ENCODE peak calls at places on chromosomes 7 and 10, in eight cellular contexts. R is cardiac muscle cell, J is fibroblast of lung, M is left ventricle myocardium inferior, P is hepatocyte, V is astrocyte, Q is Caco-2, N is adrenal gland. H is an unnamed sample.
A peak's percentile ranks its signal among the peaks of the same experiment; 100 is the strongest.

GRCh38 chr7:1197997-1198632 is 34.6 kb upstream of the UNCX start:
- DNase-seq in J (peak; percentile 79), M (no peak), P (peak; percentile 57), V (peak; percentile 70), N (no peak), Q (no peak), R (peak; percentile 27), H (no peak)

GRCh38 chr7:156167987-156168386 is 355.7 kb upstream of the SHH start:
- DNase-seq in N (no peak), M (no peak), J (no peak), P (no peak), R (no peak), Q (no peak), V (no peak), H (no peak)

GRCh38 chr10:23199768-23200511 is 7.8 kb downstream of the PTF1A start:
- DNase-seq in J (no peak), M (no peak), R (no peak), Q (no peak), N (no peak), V (no peak), P (no peak), H (no peak)

GRCh38 chr10:93068411-93069244 is 5.1 kb upstream of the CYP26A1 start:
- DNase-seq in Q (no peak), R (peak; percentile 60), J (peak; percentile 70), M (no peak), N (no peak), V (peak; percentile 47), P (no peak), H (no peak)

GRCh38 chr7:152120210-152120609 is 94.7 kb downstream of the GALNT11 start:
- DNase-seq in J (peak; percentile 18), V (peak; percentile 4), Q (no peak), P (no peak), R (no peak), N (no peak), M (no peak), H (no peak)

GRCh38 chr7:83072576-83073517 is 89.8 kb downstream of the PCLO start:
- DNase-seq in V (no peak), P (no peak), R (no peak), J (no peak), N (no peak), M (no peak), Q (no peak), H (peak; percentile 75)

GRCh38 chr7:104950754-104951153 is 63.3 kb upstream of the KMT2E start:
- DNase-seq in R (peak; percentile 50), M (no peak), Q (no peak), V (no peak), P (no peak), N (no peak), J (no peak), H (no peak)

GRCh38 chr7:48837266-48837665 is 87.1 kb upstream of the CDC14C start:
- DNase-seq in R (no peak), Q (no peak), M (no peak), N (no peak), J (no peak), V (no peak), P (no peak), H (no peak)

GRCh38 chr7:148535227-148535626 is 55.3 kb upstream of the C7orf33 start:
- DNase-seq in P (peak; percentile 35), J (no peak), N (no peak), M (no peak), R (peak; percentile 52), V (no peak), Q (no peak), H (no peak)

GRCh38 chr10:128180843-128181242 is 54.6 kb upstream of the MKI67 start:
- DNase-seq in Q (no peak), R (no peak), P (no peak), J (no peak), V (no peak), N (no peak), M (no peak), H (no peak)

GRCh38 chr10:62805139-62806092 is 896 bp downstream of the ADO start:
- DNase-seq in V (peak; percentile 38), Q (peak; percentile 72), P (peak; percentile 67), J (peak; percentile 62), M (no peak), R (peak; percentile 54), N (peak; percentile 35), H (peak; percentile 26)

GRCh38 chr7:112930787-112931186 is 140.6 kb upstream of the TMEM168 start:
- DNase-seq in J (peak; percentile 87), N (no peak), V (peak; percentile 90), Q (no peak), M (no peak), R (peak; percentile 78), P (no peak), H (peak; percentile 34)

GRCh38 chr10:118840071-118840775 is 85.5 kb upstream of the CACUL1 start:
- DNase-seq in Q (no peak), P (no peak), M (no peak), N (no peak), R (peak; percentile 16), J (peak; percentile 19), V (no peak), H (peak; percentile 96)

GRCh38 chr7:10802526-10802925 is 171.1 kb upstream of the PHF14 start:
- DNase-seq in M (no peak), Q (no peak), J (peak; percentile 99), R (peak; percentile 34), N (no peak), P (no peak), V (peak; percentile 99), H (peak; percentile 99)

GRCh38 chr10:128143531-128143930 is 17.3 kb upstream of the MKI67 start:
- DNase-seq in J (no peak), R (no peak), V (no peak), M (no peak), P (no peak), N (no peak), Q (no peak), H (no peak)

GRCh38 chr10:126921974-126922525 is 16.8 kb downstream of the DOCK1 start:
- DNase-seq in P (no peak), V (peak; percentile 86), J (peak; percentile 91), Q (no peak), N (no peak), R (peak; percentile 76), M (no peak), H (peak; percentile 49)

GRCh38 chr10:77799352-77799751 is 127.2 kb downstream of the DLG5 start:
- DNase-seq in J (peak; percentile 33), V (peak; percentile 23), R (no peak), N (no peak), M (no peak), Q (peak; percentile 7), P (no peak), H (no peak)

GRCh38 chr7:51139796-51140195 is 176.8 kb downstream of the COBL start:
- DNase-seq in J (peak; percentile 7), N (no peak), M (no peak), P (no peak), R (no peak), Q (no peak), V (no peak), H (peak; percentile 90)

GRCh38 chr7:77940647-77941046 is 142.1 kb downstream of the PHTF2 start:
- DNase-seq in P (peak; percentile 50), Q (no peak), N (no peak), V (peak; percentile 6), R (peak; percentile 61), J (peak; percentile 25), M (no peak), H (peak; percentile 27)

GRCh38 chr7:141294122-141294829 is 220.4 kb downstream of the TMEM178B start:
- DNase-seq in R (no peak), V (no peak), M (no peak), Q (no peak), N (no peak), P (no peak), J (no peak), H (no peak)

GRCh38 chr7:108875139-108875538 is 305.5 kb downstream of the DNAJB9 start:
- DNase-seq in Q (no peak), V (no peak), J (peak; percentile 16), M (no peak), R (peak; percentile 53), N (no peak), P (no peak), H (no peak)

GRCh38 chr10:71597821-71598498 is 121.6 kb downstream of the C10orf105 start:
- DNase-seq in P (no peak), N (peak; percentile 76), V (no peak), Q (no peak), J (no peak), M (peak; percentile 32), R (peak; percentile 67), H (no peak)

GRCh38 chr10:21329995-21330627 is 195.4 kb downstream of the SKIDA1 start:
- DNase-seq in J (peak; percentile 85), R (peak; percentile 89), M (no peak), P (peak; percentile 63), V (peak; percentile 85), N (peak; percentile 26), Q (no peak), H (peak; percentile 83)

GRCh38 chr7:26155531-26156375 is 3.8 kb downstream of the NFE2L3 start:
- DNase-seq in M (no peak), J (peak; percentile 74), R (peak; percentile 44), N (no peak), V (peak; percentile 70), P (no peak), Q (no peak), H (peak; percentile 79)
- H3K4me3 ChIP-seq in M (peak overlapping the region; percentile 19), J (peak overlapping the region; percentile 39), R (no peak overlapping the region), N (peak overlapping the region; percentile 23), V (peak overlapping the region; percentile 52), P (no peak overlapping the region), Q (no peak overlapping the region), H (no peak overlapping the region)

DNA sequence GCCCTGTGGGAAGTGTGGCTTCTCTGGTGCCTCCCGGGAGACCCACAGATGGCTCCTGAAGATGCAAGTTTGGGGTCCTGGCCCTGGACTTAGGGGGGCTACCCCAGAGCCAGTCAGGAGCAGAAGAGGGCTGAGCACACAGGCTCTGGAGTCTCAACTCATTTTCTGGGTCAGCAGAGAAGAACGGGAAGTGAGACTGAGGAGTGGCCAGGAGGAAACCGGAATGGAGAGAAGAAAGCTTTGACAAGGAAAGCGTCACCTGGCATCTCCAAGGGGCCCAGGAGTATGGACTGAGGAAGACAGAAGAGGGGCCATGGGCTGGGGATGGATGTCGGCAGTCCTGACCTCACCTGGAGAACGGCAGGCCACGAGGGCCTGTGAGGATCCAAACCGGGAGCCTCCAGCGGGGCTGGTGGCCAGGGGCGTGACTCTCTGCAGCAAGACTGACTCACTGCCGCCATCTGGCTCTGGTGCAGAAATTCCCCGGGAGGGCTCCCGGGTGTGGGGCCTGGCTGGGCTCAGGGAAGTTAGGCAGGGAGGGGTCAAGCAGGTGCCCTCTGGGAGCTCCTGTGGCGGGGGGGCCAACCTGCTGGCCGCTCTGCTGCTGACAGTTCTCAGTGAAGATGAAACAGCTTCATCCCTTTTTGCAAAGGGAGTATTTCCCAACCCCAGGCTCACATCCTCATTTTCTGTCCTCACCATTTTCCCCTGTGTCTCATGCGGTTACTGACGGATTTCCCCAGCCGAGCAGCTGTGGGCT is 23.6 kb downstream of the DAGLB start:
- DNase-seq in R (no peak), V (no peak), M (no peak), N (no peak), J (no peak), Q (no peak), P (no peak), H (no peak)
- TF ChIP-seq CTCF in R (no peak), V (no peak), M (no peak), N (no peak), J (no peak), Q (no peak), P (peak; percentile 5), H (peak; percentile 26)

GRCh38 chr10:955820-956217 is 24.3 kb upstream of the LARP4B start:
- DNase-seq in J (no peak), V (no peak), N (no peak), R (no peak), Q (no peak), M (no peak), P (no peak), H (no peak)
- H3K27me3 ChIP-seq in J (peaks cover 5% of the 10 kb centered on the region), V (peaks cover 4% of the 10 kb centered on the region), N (no peaks in the 10 kb centered on the region), R (no peaks in the 10 kb centered on the region), Q (no peaks in the 10 kb centered on the region), M (peaks cover 12% of the 10 kb centered on the region), P (no peaks in the 10 kb centered on the region), H (peaks cover 4% of the 10 kb centered on the region)

GRCh38 chr10:116158036-116158435 is 115.0 kb downstream of the GFRA1 start:
- DNase-seq in V (no peak), J (no peak), P (no peak), M (no peak), R (no peak), Q (no peak), N (no peak), H (no peak)
- H3K4me3 ChIP-seq in V (no peak overlapping the region), J (no peak overlapping the region), P (no peak overlapping the region), M (no peak overlapping the region), R (no peak overlapping the region), Q (no peak overlapping the region), N (no peak overlapping the region), H (no peak overlapping the region)

H was measured in bronchial epithelial cell.